ENCODE peak calls at places on chromosomes 11 and 22, in seven cellular contexts. Q, S, M, F, V, D and B are unnamed samples.

GRCh38 chr11:107370390-107370789 is 87.2 kb downstream of the CWF19L2 start:
- DNase-seq in Q (no peak), S (no peak), M (no peak), F (no peak), V (no peak), D (no peak), B (no peak)

GRCh38 chr11:14669958-14670357 is 26.4 kb downstream of the PDE3B start:
- DNase-seq in Q (no peak), S (no peak), M (no peak), F (no peak), V (no peak), D (no peak), B (no peak)

GRCh38 chr11:96014234-96014633 is 90.3 kb upstream of the MTMR2 start:
- DNase-seq in Q (no peak), S (no peak), M (peak), F (no peak), V (no peak), D (no peak), B (no peak)

GRCh38 chr22:42725606-42726355 is 5.1 kb upstream of the A4GALT start:
- DNase-seq in Q (no peak), S (no peak), M (no peak), F (no peak), V (no peak), D (no peak), B (no peak)

GRCh38 chr11:1735271-1735670 is 15.1 kb downstream of the IFITM10 start:
- DNase-seq in Q (no peak), S (peak), M (no peak), F (peak), V (no peak), D (no peak), B (no peak)

GRCh38 chr11:116786360-116786759 is 1.5 kb downstream of the ZPR1 start:
- DNase-seq in Q (no peak), S (no peak), M (no peak), F (no peak), V (no peak), D (no peak), B (no peak)

GRCh38 chr11:33835143-33835878 is 56.6 kb downstream of the LMO2 start:
- DNase-seq in Q (peak), S (no peak), M (no peak), F (no peak), V (no peak), D (no peak), B (no peak)

GRCh38 chr11:95567685-95568084 is 221.9 kb downstream of the FAM76B start:
- DNase-seq in Q (no peak), S (no peak), M (no peak), F (no peak), V (no peak), D (no peak), B (no peak)

GRCh38 chr11:104581246-104581980 is 316.8 kb downstream of the CASP12 start:
- DNase-seq in Q (no peak), S (no peak), M (peak), F (no peak), V (no peak), D (no peak), B (no peak)

GRCh38 chr22:31944700-31945477 is 554 bp downstream of the YWHAH start:
- DNase-seq in Q (no peak), S (peak), M (peak), F (peak), V (no peak), D (peak), B (peak)

GRCh38 chr11:86141645-86142569 is 73.0 kb upstream of the PICALM start:
- DNase-seq in Q (no peak), S (no peak), M (no peak), F (no peak), V (no peak), D (no peak), B (no peak)

GRCh38 chr11:88102595-88102929 is 72.7 kb downstream of the RAB38 start:
- DNase-seq in Q (no peak), S (no peak), M (no peak), F (no peak), V (no peak), D (no peak), B (no peak)

GRCh38 chr11:130554241-130555055 is 106.0 kb downstream of the ADAMTS15 start:
- DNase-seq in Q (no peak), S (no peak), M (no peak), F (no peak), V (no peak), D (no peak), B (no peak)

GRCh38 chr11:132734217-132734616 is 798.1 kb downstream of the OPCML start:
- DNase-seq in Q (no peak), S (no peak), M (no peak), F (no peak), V (no peak), D (no peak), B (no peak)

GRCh38 chr11:64846998-64847666 is 2.7 kb upstream of the CDC42BPG start:
- DNase-seq in Q (peak), S (peak), M (peak), F (peak), V (peak), D (peak), B (peak)

GRCh38 chr11:119942583-119943338 is 195.2 kb downstream of the TRIM29 start:
- DNase-seq in Q (no peak), S (peak), M (no peak), F (no peak), V (no peak), D (no peak), B (no peak)

GRCh38 chr22:23850136-23850611 is 7.5 kb upstream of the SLC2A11 start:
- DNase-seq in Q (no peak), S (peak), M (no peak), F (no peak), V (no peak), D (peak), B (no peak)

GRCh38 chr11:120186799-120187591 is 23.8 kb upstream of the OAF start:
- DNase-seq in Q (peak), S (peak), M (no peak), F (no peak), V (peak), D (peak), B (peak)

GRCh38 chr11:118661425-118662301 is 17.8 kb downstream of the TREH start:
- DNase-seq in Q (no peak), S (peak), M (no peak), F (no peak), V (no peak), D (no peak), B (peak)

GRCh38 chr22:48711031-48711431 is 1116.6 kb downstream of the BRD1 start:
- DNase-seq in Q (no peak), S (no peak), M (no peak), F (peak), V (no peak), D (no peak), B (no peak)

GRCh38 chr22:38186429-38186828 is 4.8 kb upstream of the PLA2G6 start:
- DNase-seq in Q (no peak), S (no peak), M (no peak), F (no peak), V (no peak), D (no peak), B (no peak)

GRCh38 chr11:27616711-27617110 is 83.5 kb downstream of the BDNF start:
- DNase-seq in Q (no peak), S (no peak), M (no peak), F (no peak), V (no peak), D (no peak), B (no peak)

GRCh38 chr22:47997612-47998011 is 1235.2 kb downstream of the TBC1D22A start:
- DNase-seq in Q (no peak), S (peak), M (no peak), F (no peak), V (no peak), D (no peak), B (no peak)

GRCh38 chr22:22827187-22827948 is 60.2 kb upstream of the IGLL5 start:
- DNase-seq in Q (no peak), S (no peak), M (no peak), F (no peak), V (no peak), D (no peak), B (no peak)

GRCh38 chr11:60842688-60843605 is 1.0 kb downstream of the CCDC86 start:
- DNase-seq in Q (no peak), S (no peak), M (no peak), F (no peak), V (no peak), D (no peak), B (no peak)

GRCh38 chr11:74004694-74005615 is 3.9 kb downstream of the UCP3 start:
- DNase-seq in Q (no peak), S (peak), M (no peak), F (no peak), V (peak), D (no peak), B (no peak)

GRCh38 chr11:85941380-85941973 is 86.3 kb downstream of the CCDC83 start:
- DNase-seq in Q (peak), S (no peak), M (peak), F (peak), V (no peak), D (peak), B (no peak)

GRCh38 chr22:26707581-26707980 is 50.2 kb downstream of the MIAT start:
- DNase-seq in Q (no peak), S (no peak), M (no peak), F (no peak), V (no peak), D (no peak), B (no peak)

GRCh38 chr11:72521672-72522071 is 87.3 kb upstream of the CLPB start:
- DNase-seq in Q (no peak), S (no peak), M (no peak), F (no peak), V (no peak), D (no peak), B (no peak)

GRCh38 chr11:116519499-116519898 is 253.3 kb downstream of the BUD13 start:
- DNase-seq in Q (no peak), S (peak), M (no peak), F (no peak), V (no peak), D (no peak), B (peak)

GRCh38 chr11:56846631-56847400 is 98.3 kb upstream of the OR9G4 start:
- DNase-seq in Q (no peak), S (no peak), M (no peak), F (no peak), V (no peak), D (no peak), B (no peak)

GRCh38 chr22:32754413-32755041 is 47.0 kb upstream of the TIMP3 start:
- DNase-seq in Q (no peak), S (no peak), M (no peak), F (no peak), V (no peak), D (no peak), B (no peak)